ENCODE peak calls at places on chromosome 12, in ten cellular contexts. H, X, N, Y, O, V, J, K, G and L are unnamed samples.

GRCh38 chr12:26937443-26937862 is 328 bp downstream of the INTS13 start:
- DNase-seq in H (no peak), X (no peak), N (no peak), Y (no peak), O (no peak), V (no peak), J (no peak), K (no peak), G (no peak), L (no peak)

GRCh38 chr12:119229837-119230236 is 51.1 kb downstream of the HSPB8 start:
- DNase-seq in H (peak; percentile 44), X (no peak), N (peak; percentile 23), Y (no peak), O (peak; percentile 59), V (peak; percentile 51), J (no peak), K (no peak), G (peak; percentile 80), L (no peak)

GRCh38 chr12:101925935-101926334 is 48.6 kb downstream of the DRAM1 start:
- DNase-seq in H (no peak), X (no peak), N (no peak), Y (no peak), O (no peak), V (no peak), J (no peak), K (peak; percentile 70), G (no peak), L (peak; percentile 82)

GRCh38 chr12:3061129-3061857 is 15.9 kb upstream of the TSPAN9 start:
- DNase-seq in H (no peak), X (no peak), N (no peak), Y (no peak), O (no peak), V (no peak), J (no peak), K (no peak), G (no peak), L (peak; percentile 28)

GRCh38 chr12:50221228-50222008 is 54.2 kb upstream of the CERS5 start:
- DNase-seq in H (no peak), X (no peak), N (no peak), Y (no peak), O (no peak), V (peak; percentile 67), J (no peak), K (no peak), G (no peak), L (no peak)

GRCh38 chr12:93521225-93521854 is 51.1 kb upstream of the SOCS2 start:
- DNase-seq in H (no peak), X (no peak), N (no peak), Y (no peak), O (no peak), V (no peak), J (no peak), K (no peak), G (no peak), L (no peak)

GRCh38 chr12:26152507-26153102 is 27.8 kb upstream of the BHLHE41 start:
- DNase-seq in H (no peak), X (no peak), N (no peak), Y (no peak), O (no peak), V (no peak), J (no peak), K (no peak), G (no peak), L (no peak)

GRCh38 chr12:58140395-58140794 is 199.0 kb downstream of the ATP23 start:
- DNase-seq in H (no peak), X (no peak), N (no peak), Y (no peak), O (no peak), V (no peak), J (no peak), K (no peak), G (no peak), L (no peak)

GRCh38 chr12:6788972-6789905 is at the start of gene CD4:
- DNase-seq in H (peak; percentile 63), X (no peak), N (peak; percentile 68), Y (no peak), O (no peak), V (no peak), J (peak; percentile 78), K (peak; percentile 78), G (no peak), L (peak; percentile 89)

GRCh38 chr12:128268348-128268725 is 1.4 kb downstream of the TMEM132C start:
- DNase-seq in H (no peak), X (peak; percentile 45), N (no peak), Y (no peak), O (no peak), V (no peak), J (no peak), K (no peak), G (no peak), L (no peak)

GRCh38 chr12:6250343-6250742 is 50.1 kb downstream of the CD9 start:
- DNase-seq in H (peak; percentile 25), X (no peak), N (no peak), Y (no peak), O (no peak), V (no peak), J (no peak), K (peak; percentile 37), G (no peak), L (no peak)

GRCh38 chr12:87667378-87667777 is 361.8 kb downstream of the C12orf50 start:
- DNase-seq in H (no peak), X (no peak), N (no peak), Y (no peak), O (no peak), V (peak; percentile 1), J (no peak), K (no peak), G (no peak), L (no peak)

GRCh38 chr12:96985515-96986362 is 78.7 kb downstream of the NEDD1 start:
- DNase-seq in H (no peak), X (peak; percentile 35), N (peak; percentile 13), Y (no peak), O (peak; percentile 6), V (peak; percentile 27), J (no peak), K (peak; percentile 67), G (peak; percentile 18), L (peak; percentile 83)

GRCh38 chr12:30822385-30823139 is 67.8 kb upstream of the CAPRIN2 start:
- DNase-seq in H (peak; percentile 63), X (peak; percentile 75), N (peak; percentile 57), Y (peak; percentile 75), O (no peak), V (no peak), J (peak; percentile 81), K (peak; percentile 88), G (peak; percentile 67), L (peak; percentile 86)

GRCh38 chr12:117521327-117521726 is 159.9 kb upstream of the NOS1 start:
- DNase-seq in H (no peak), X (no peak), N (no peak), Y (no peak), O (no peak), V (no peak), J (no peak), K (no peak), G (no peak), L (no peak)

DNA sequence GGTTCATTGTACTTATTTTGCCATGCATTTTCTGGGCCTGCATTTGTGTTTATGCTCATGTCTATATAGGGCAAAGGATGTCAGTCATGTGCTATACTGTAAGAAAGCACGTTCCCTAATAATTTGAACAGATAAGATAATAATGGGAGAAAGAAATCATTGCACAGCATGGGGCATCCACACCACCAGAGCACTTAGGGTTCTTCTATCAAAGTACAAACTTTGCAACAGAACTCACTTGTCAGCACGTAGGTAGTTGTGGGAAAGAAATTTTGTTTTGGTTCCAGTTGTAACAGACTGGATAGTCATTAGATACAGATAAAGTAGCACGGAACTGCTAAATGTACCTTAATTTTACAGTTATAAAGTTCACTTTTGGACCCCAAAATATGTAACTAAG is 10.1 kb downstream of the PPP1CC start:
- DNase-seq in H (no peak), X (no peak), N (no peak), Y (no peak), O (no peak), V (no peak), J (no peak), K (no peak), G (no peak), L (no peak)
- H3K36me3 ChIP-seq in H (peaks cover 18% of the 10 kb centered on the region), X (no peaks in the 10 kb centered on the region), N (no peaks in the 10 kb centered on the region), Y (peaks cover 32% of the 10 kb centered on the region), O (peaks cover 50% of the 10 kb centered on the region), V (peaks cover 99% of the 10 kb centered on the region), J (peaks cover 34% of the 10 kb centered on the region), K (peaks cover 58% of the 10 kb centered on the region), G (peaks cover 80% of the 10 kb centered on the region), L (peaks cover 80% of the 10 kb centered on the region)

GRCh38 chr12:20601668-20602280 is 93.4 kb upstream of the SLCO1C1 start:
- DNase-seq in H (no peak), X (no peak), N (no peak), Y (no peak), O (peak; percentile 46), V (peak; percentile 10), J (no peak), K (no peak), G (peak; percentile 46), L (no peak)
- H3K36me3 ChIP-seq in H (no peaks in the 10 kb centered on the region), X (no peaks in the 10 kb centered on the region), N (no peaks in the 10 kb centered on the region), Y (no peaks in the 10 kb centered on the region), O (no peaks in the 10 kb centered on the region), V (no peaks in the 10 kb centered on the region), J (no peaks in the 10 kb centered on the region), K (no peaks in the 10 kb centered on the region), G (no peaks in the 10 kb centered on the region), L (no peaks in the 10 kb centered on the region)

GRCh38 chr12:72723732-72724131 is 451.6 kb downstream of the TRHDE start:
- DNase-seq in H (no peak), X (no peak), N (no peak), Y (no peak), O (no peak), V (no peak), J (no peak), K (no peak), G (no peak), L (no peak)
- H3K36me3 ChIP-seq in H (no peaks in the 10 kb centered on the region), X (no peaks in the 10 kb centered on the region), N (no peaks in the 10 kb centered on the region), Y (no peaks in the 10 kb centered on the region), O (no peaks in the 10 kb centered on the region), V (no peaks in the 10 kb centered on the region), J (no peaks in the 10 kb centered on the region), K (no peaks in the 10 kb centered on the region), G (no peaks in the 10 kb centered on the region), L (no peaks in the 10 kb centered on the region)

GRCh38 chr12:51662728-51663154 is 71.7 kb downstream of the SCN8A start:
- DNase-seq in H (no peak), X (no peak), N (no peak), Y (no peak), O (no peak), V (no peak), J (no peak), K (no peak), G (no peak), L (no peak)

GRCh38 chr12:51669996-51670395 is 79.0 kb downstream of the SCN8A start:
- DNase-seq in H (no peak), X (no peak), N (no peak), Y (no peak), O (no peak), V (no peak), J (no peak), K (no peak), G (no peak), L (no peak)

GRCh38 chr12:51666696-51667095 is 75.7 kb downstream of the SCN8A start:
- DNase-seq in H (no peak), X (no peak), N (no peak), Y (no peak), O (no peak), V (no peak), J (no peak), K (no peak), G (peak; percentile 30), L (no peak)

GRCh38 chr12:51663390-51663789 is 72.4 kb downstream of the SCN8A start:
- DNase-seq in H (no peak), X (no peak), N (no peak), Y (no peak), O (no peak), V (no peak), J (no peak), K (no peak), G (no peak), L (no peak)

GRCh38 chr12:51667269-51667668 is 76.2 kb downstream of the SCN8A start:
- DNase-seq in H (no peak), X (no peak), N (no peak), Y (no peak), O (no peak), V (no peak), J (no peak), K (no peak), G (no peak), L (no peak)
- H3K36me3 ChIP-seq in H (no peaks in the 10 kb centered on the region), X (no peaks in the 10 kb centered on the region), N (no peaks in the 10 kb centered on the region), Y (no peaks in the 10 kb centered on the region), O (no peaks in the 10 kb centered on the region), V (no peaks in the 10 kb centered on the region), J (no peaks in the 10 kb centered on the region), K (no peaks in the 10 kb centered on the region), G (peaks cover 12% of the 10 kb centered on the region), L (no peaks in the 10 kb centered on the region)